ENCODE peak calls at places on chromosomes 5 and 9, in seven cellular contexts. B is ELF-1, H is H4, J is AG08396, N is aorta, L is GM18507, D is heart left ventricle. T is an unnamed sample.

GRCh38 chr9:109963079-109963478 is 183.1 kb downstream of the PALM2AKAP2 start:
- DNase-seq in B (no peak), J (no peak), H (no peak), N (no peak), L (no peak), D (no peak), T (no peak)

GRCh38 chr5:2383678-2384025 is 367.8 kb downstream of the IRX2 start:
- DNase-seq in L (no peak), H (no peak), D (no peak), J (no peak), N (no peak), B (no peak), T (no peak)

GRCh38 chr5:122774519-122774860 is 390 bp upstream of the SNX2 start:
- DNase-seq in N (no peak), L (no peak), H (no peak), B (no peak), D (no peak), J (no peak), T (no peak)

GRCh38 chr9:137960496-137960895 is 82.9 kb downstream of the CACNA1B start:
- DNase-seq in N (no peak), D (no peak), H (no peak), L (no peak), J (no peak), B (peak), T (peak)

GRCh38 chr5:29697786-29698414 is 1495.6 kb upstream of the CDH6 start:
- DNase-seq in H (peak), L (no peak), D (no peak), B (no peak), N (no peak), J (no peak), T (no peak)

GRCh38 chr9:72315510-72316287 is 49.3 kb downstream of the ZFAND5 start:
- DNase-seq in B (peak), N (no peak), D (no peak), H (peak), L (no peak), J (peak), T (no peak)

GRCh38 chr5:116583085-116583766 is 8.6 kb upstream of the SEMA6A start:
- DNase-seq in D (no peak), B (no peak), J (no peak), L (no peak), N (no peak), H (no peak), T (no peak)

GRCh38 chr5:170747851-170748250 is 35.7 kb upstream of the GABRP start:
- DNase-seq in J (no peak), L (no peak), B (peak), H (no peak), D (no peak), N (no peak), T (no peak)

GRCh38 chr5:84237126-84237525 is 147.6 kb downstream of the EDIL3 start:
- DNase-seq in J (no peak), B (no peak), N (no peak), D (no peak), L (no peak), H (no peak), T (no peak)

GRCh38 chr9:108551030-108551964 is 304.5 kb downstream of the ACTL7B start:
- DNase-seq in N (no peak), L (no peak), B (no peak), H (peak), D (no peak), J (peak), T (peak)

GRCh38 chr9:128102861-128103588 is 24.5 kb downstream of the PTGES2 start:
- DNase-seq in L (no peak), D (peak), N (no peak), J (no peak), B (no peak), H (no peak), T (peak)

GRCh38 chr9:86807577-86807976 is 139.7 kb downstream of the GAS1 start:
- DNase-seq in B (peak), D (no peak), H (no peak), J (no peak), N (no peak), L (no peak), T (no peak)

GRCh38 chr5:74892921-74893320 is 26.7 kb upstream of the FAM169A start:
- DNase-seq in H (no peak), B (no peak), J (no peak), L (no peak), N (no peak), D (no peak), T (no peak)

GRCh38 chr5:2756211-2756746 is 4.8 kb upstream of the IRX2 start:
- DNase-seq in J (peak), H (no peak), N (no peak), L (no peak), B (peak), D (no peak), T (peak)

GRCh38 chr5:171710451-171711024 is 75.1 kb upstream of the SMIM23 start:
- DNase-seq in N (no peak), J (no peak), H (no peak), B (no peak), L (no peak), D (no peak), T (no peak)

GRCh38 chr9:113687680-113688371 is 188.3 kb upstream of the ZNF618 start:
- DNase-seq in J (no peak), B (no peak), H (no peak), D (no peak), N (no peak), L (no peak), T (no peak)

GRCh38 chr5:62263401-62263800 is 42.6 kb upstream of the KIF2A start:
- DNase-seq in D (no peak), J (no peak), L (no peak), N (no peak), H (no peak), B (no peak), T (peak)

GRCh38 chr9:110655723-110656641 is 12.6 kb upstream of the MUSK start:
- DNase-seq in H (no peak), L (no peak), D (no peak), B (no peak), J (no peak), N (peak), T (peak)

GRCh38 chr5:2917524-2917923 is 166.0 kb upstream of the IRX2 start:
- DNase-seq in N (peak), J (no peak), D (no peak), H (no peak), B (no peak), L (no peak), T (no peak)

GRCh38 chr9:124032247-124032646 is 20.7 kb downstream of the LHX2 start:
- DNase-seq in B (peak), L (no peak), J (no peak), D (no peak), H (no peak), N (peak), T (no peak)

GRCh38 chr5:175335691-175336090 is 108.3 kb downstream of the DRD1 start:
- DNase-seq in L (no peak), J (no peak), B (no peak), H (no peak), D (no peak), N (no peak), T (no peak)

GRCh38 chr5:103620851-103621547 is 58.4 kb upstream of the NUDT12 start:
- DNase-seq in L (no peak), J (no peak), B (no peak), H (no peak), N (no peak), D (no peak), T (no peak)

GRCh38 chr9:110207071-110207923 is 662 bp downstream of the C9orf152 start:
- DNase-seq in B (peak), H (no peak), L (no peak), N (no peak), D (no peak), J (no peak), T (peak)

GRCh38 chr9:13728121-13728520 is 448.6 kb upstream of the MPDZ start:
- DNase-seq in D (no peak), B (no peak), N (no peak), J (no peak), H (no peak), L (no peak), T (no peak)

GRCh38 chr5:71483355-71483754 is 27.9 kb downstream of the BDP1 start:
- DNase-seq in J (peak), N (no peak), B (no peak), D (no peak), L (no peak), H (no peak), T (no peak)

GRCh38 chr5:73380052-73380451 is 68.5 kb downstream of the FOXD1 start:
- DNase-seq in H (no peak), J (no peak), B (no peak), N (no peak), D (no peak), L (no peak), T (no peak)

GRCh38 chr5:83927140-83927733 is 206.6 kb upstream of the HAPLN1 start:
- DNase-seq in N (peak), D (no peak), J (peak), B (peak), H (peak), L (peak), T (peak)

GRCh38 chr5:78530342-78531096 is 118.1 kb downstream of the LHFPL2 start:
- DNase-seq in J (no peak), L (no peak), N (no peak), D (no peak), B (no peak), H (peak), T (peak)

GRCh38 chr5:50717615-50718014 is 51.2 kb downstream of the PARP8 start:
- DNase-seq in B (no peak), N (no peak), L (no peak), H (no peak), D (no peak), J (no peak), T (no peak)

GRCh38 chr9:116935149-116935897 is 248.2 kb downstream of the TRIM32 start:
- DNase-seq in N (no peak), J (no peak), L (no peak), H (no peak), B (no peak), D (no peak), T (no peak)

GRCh38 chr9:126856326-126856877 is 4.0 kb upstream of the ZBTB34 start:
- DNase-seq in B (peak), L (no peak), D (no peak), H (no peak), N (no peak), J (no peak), T (no peak)

GRCh38 chr5:131019601-131020315 is 145.3 kb downstream of the HINT1 start:
- DNase-seq in J (no peak), D (no peak), N (no peak), H (no peak), B (no peak), L (no peak), T (no peak)

GRCh38 chr5:81417052-81417451 is 23.1 kb upstream of the ACOT12 start:
- DNase-seq in N (no peak), J (no peak), L (no peak), H (no peak), B (no peak), D (no peak), T (no peak)

GRCh38 chr5:175734016-175734415 is 76.1 kb downstream of the HRH2 start:
- DNase-seq in B (no peak), H (no peak), J (no peak), N (peak), D (no peak), L (no peak), T (no peak)

GRCh38 chr9:35839926-35840325 is 10.9 kb downstream of the TMEM8B start:
- DNase-seq in D (no peak), H (no peak), L (no peak), J (no peak), N (no peak), B (no peak), T (no peak)

GRCh38 chr9:75616052-75616451 is 274.4 kb upstream of the PCSK5 start:
- DNase-seq in B (no peak), N (no peak), D (no peak), H (no peak), J (no peak), L (no peak), T (no peak)

GRCh38 chr9:113261917-113262671 is 13.3 kb downstream of the CDC26 start:
- DNase-seq in B (peak), J (no peak), N (no peak), D (no peak), H (no peak), L (no peak), T (no peak)

GRCh38 chr5:124342027-124342471 is 404.4 kb downstream of the ZNF608 start:
- DNase-seq in D (no peak), N (peak), B (no peak), J (peak), L (no peak), H (peak), T (peak)